ENCODE peak calls at places on chromosomes 5 and 9, in nine cellular contexts. D is lower lobe of right lung, C is brain microvascular endothelial cell, A is adrenal gland, B is cardiac muscle cell, Z is OCI-LY7, W is GM12865, K is neuronal stem cell, F is aorta. L is an unnamed sample.

GRCh38 chr5:179749857-179750508 is 17.4 kb downstream of the MAML1 start:
- DNase-seq in A (no peak), B (no peak), W (no peak), Z (no peak), F (peak; percentile 20), D (peak; percentile 17), K (no peak), C (no peak), L (no peak)

GRCh38 chr5:55934117-55934613 is 60.6 kb downstream of the IL6ST start:
- DNase-seq in Z (no peak), D (no peak), F (no peak), B (no peak), W (no peak), C (no peak), K (no peak), A (no peak), L (no peak)

GRCh38 chr5:7078901-7079300 is 317.0 kb upstream of the ADCY2 start:
- DNase-seq in F (no peak), C (no peak), D (no peak), K (peak; percentile 24), Z (peak; percentile 1), W (peak; percentile 3), A (peak; percentile 27), B (peak; percentile 41), L (no peak)

GRCh38 chr5:54869691-54870090 is 115.7 kb downstream of the ESM1 start:
- DNase-seq in B (no peak), D (no peak), Z (no peak), F (no peak), A (no peak), W (no peak), C (no peak), K (no peak), L (no peak)

GRCh38 chr5:80181618-80182211 is 74.1 kb downstream of the SERINC5 start:
- DNase-seq in K (no peak), D (peak; percentile 77), Z (peak; percentile 95), C (no peak), A (peak; percentile 78), W (no peak), F (no peak), B (no peak), L (peak; percentile 100)

GRCh38 chr5:81556809-81557208 is 162.9 kb upstream of the ACOT12 start:
- DNase-seq in K (no peak), D (no peak), W (peak; percentile 11), C (no peak), B (no peak), Z (no peak), A (no peak), F (no peak), L (no peak)

GRCh38 chr5:39399135-39400036 is 25.4 kb downstream of the DAB2 start:
- DNase-seq in W (no peak), Z (no peak), A (peak; percentile 59), B (no peak), F (no peak), C (peak; percentile 92), K (no peak), D (no peak), L (no peak)

GRCh38 chr5:66881475-66882161 is 285.4 kb downstream of the MAST4 start:
- DNase-seq in B (no peak), D (no peak), A (no peak), K (no peak), W (no peak), F (peak; percentile 52), Z (no peak), C (no peak), L (no peak)

GRCh38 chr9:104209387-104209786 is 115.3 kb downstream of the SMC2 start:
- DNase-seq in D (no peak), A (no peak), F (no peak), B (no peak), Z (no peak), W (no peak), C (no peak), K (no peak), L (no peak)

GRCh38 chr5:57448287-57448686 is 34.3 kb downstream of the ACTBL2 start:
- DNase-seq in A (no peak), B (no peak), W (no peak), Z (no peak), F (no peak), K (no peak), C (no peak), D (no peak), L (no peak)

GRCh38 chr9:126509718-126510117 is 104.0 kb upstream of the LMX1B start:
- DNase-seq in D (peak; percentile 27), K (no peak), W (no peak), F (no peak), B (no peak), A (no peak), C (no peak), Z (no peak), L (no peak)

GRCh38 chr9:130396581-130396980 is 48.2 kb upstream of the ASS1 start:
- DNase-seq in F (no peak), C (no peak), K (no peak), W (no peak), D (no peak), Z (no peak), A (no peak), B (no peak), L (no peak)

GRCh38 chr5:123785160-123786001 is 273.4 kb downstream of the CSNK1G3 start:
- DNase-seq in D (no peak), Z (no peak), C (peak; percentile 11), A (no peak), W (no peak), K (no peak), B (peak; percentile 9), F (no peak), L (no peak)

GRCh38 chr9:4012446-4012845 is 287.4 kb downstream of the GLIS3 start:
- DNase-seq in Z (no peak), A (no peak), C (peak; percentile 12), D (no peak), F (no peak), W (no peak), K (no peak), B (no peak), L (no peak)

GRCh38 chr5:81786509-81786908 is 35.6 kb upstream of the SSBP2 start:
- DNase-seq in K (no peak), F (no peak), W (no peak), D (no peak), A (no peak), Z (no peak), B (no peak), C (no peak), L (no peak)

GRCh38 chr5:133878236-133878555 is 90.2 kb downstream of the C5orf15 start:
- DNase-seq in C (no peak), A (no peak), Z (no peak), K (no peak), D (no peak), F (no peak), B (no peak), W (no peak), L (no peak)

GRCh38 chr9:6197330-6197729 is 18.3 kb upstream of the IL33 start:
- DNase-seq in Z (peak; percentile 5), A (no peak), K (peak; percentile 9), W (peak; percentile 58), F (no peak), B (no peak), D (no peak), C (peak; percentile 4), L (no peak)

GRCh38 chr9:108397286-108397685 is 458.5 kb downstream of the ACTL7B start:
- DNase-seq in Z (no peak), A (no peak), C (no peak), K (no peak), B (no peak), D (no peak), W (no peak), F (no peak), L (no peak)
- H3K4me3 ChIP-seq in Z (no peak overlapping the region), A (no peak overlapping the region), C (no peak overlapping the region), K (no peak overlapping the region), B (no peak overlapping the region), D (no peak overlapping the region), W (no peak overlapping the region), F (no peak overlapping the region), L (no peak overlapping the region)

DNA sequence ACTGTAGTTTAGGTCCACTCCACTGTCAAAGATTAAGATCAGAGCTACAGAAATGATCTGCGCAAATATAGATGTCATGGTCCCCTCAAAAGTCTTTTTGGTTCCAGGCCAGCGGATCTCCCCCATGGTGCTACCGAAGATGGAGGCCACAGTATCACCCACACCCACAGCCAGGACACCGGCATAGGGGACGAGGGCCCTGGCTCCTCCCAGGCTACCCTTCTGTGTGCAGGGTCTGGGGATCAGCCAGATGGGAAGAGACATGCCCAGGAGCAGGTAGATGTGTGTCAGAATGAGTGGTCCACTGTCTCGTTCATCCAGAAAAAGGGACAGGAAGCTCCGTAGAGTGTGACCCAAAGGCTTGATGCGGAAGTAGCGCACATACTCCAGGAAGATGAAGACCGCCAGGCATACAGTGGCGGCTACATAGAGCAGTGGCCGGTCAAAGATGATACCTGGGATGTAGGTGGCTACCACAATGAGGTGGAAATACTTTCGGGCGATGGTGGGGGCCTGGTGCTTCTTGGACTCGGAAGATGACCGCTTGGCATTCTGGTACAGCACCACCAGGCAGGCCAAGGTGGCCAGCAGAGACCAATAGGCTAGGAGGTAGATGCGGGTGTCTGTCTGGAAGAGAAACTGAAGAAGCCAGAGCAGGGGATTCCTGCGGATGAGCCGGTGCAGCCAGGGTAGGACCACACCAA is 1.5 kb downstream of the DOLK start:
- DNase-seq in D (no peak), Z (no peak), B (no peak), W (no peak), K (no peak), C (no peak), F (no peak), A (peak; percentile 19), L (no peak)
- H3K4me3 ChIP-seq in D (peak overlapping the region; percentile 74), Z (peak overlapping the region; percentile 95), B (no peak overlapping the region), W (no peak overlapping the region), K (peak overlapping the region; percentile 99), C (no peak overlapping the region), F (no peak overlapping the region), A (no peak overlapping the region), L (no peak overlapping the region)

DNA sequence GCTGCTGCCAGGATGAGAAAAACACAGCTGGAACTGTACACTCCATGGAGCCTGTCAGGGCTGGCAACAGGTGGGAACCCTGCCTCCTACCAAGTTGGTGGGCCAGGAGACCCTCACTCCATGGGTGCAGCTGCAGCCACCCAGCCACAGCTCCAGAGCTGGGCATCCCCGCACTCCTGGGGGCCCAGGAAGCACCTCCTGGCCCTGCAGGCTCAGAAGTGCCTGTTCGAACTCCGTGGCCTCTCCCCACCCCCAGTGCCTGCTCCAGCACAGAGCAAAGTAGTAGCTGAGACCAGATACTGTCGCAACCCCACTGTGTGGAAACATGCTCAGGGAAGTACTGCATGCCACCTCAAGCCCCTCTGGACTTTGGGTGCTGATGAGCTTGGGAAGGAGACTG is 564.0 kb upstream of the ACO1 start:
- DNase-seq in K (no peak), Z (no peak), W (no peak), D (no peak), A (no peak), B (no peak), F (no peak), C (no peak), L (no peak)
- H3K4me3 ChIP-seq in K (no peak overlapping the region), Z (no peak overlapping the region), W (no peak overlapping the region), D (no peak overlapping the region), A (no peak overlapping the region), B (no peak overlapping the region), F (no peak overlapping the region), C (no peak overlapping the region), L (no peak overlapping the region)

DNA sequence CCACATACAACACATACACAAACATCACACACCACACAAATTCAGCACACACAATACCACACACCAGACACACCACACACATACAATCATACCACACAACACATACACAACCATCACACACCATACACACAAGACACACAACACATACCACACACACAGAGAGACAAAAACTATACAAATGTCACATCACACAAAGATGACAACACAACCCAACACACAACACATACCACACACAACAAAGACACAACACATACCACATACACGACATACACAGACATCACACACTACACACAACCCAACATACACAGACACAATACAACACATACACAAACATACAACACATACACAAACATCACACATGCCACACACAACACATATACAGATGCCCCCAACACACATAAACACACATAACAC is 44.8 kb downstream of the ROR2 start:
- DNase-seq in C (no peak), D (no peak), Z (no peak), W (no peak), B (no peak), F (no peak), A (no peak), K (no peak), L (no peak)
- H3K4me3 ChIP-seq in C (no peak overlapping the region), D (no peak overlapping the region), Z (no peak overlapping the region), W (no peak overlapping the region), B (no peak overlapping the region), F (no peak overlapping the region), A (no peak overlapping the region), K (no peak overlapping the region), L (no peak overlapping the region)

L was measured in Jurkat, Clone E6-1.